ENCODE peak calls at places on chromosomes 3 and 15, in six cellular contexts. One of them, this sample, is unnamed.

GRCh38 chr15:84979651-84980050 is 2.0 kb upstream of the PDE8A start:
- DNase-seq in GM12892: no peak
- DNase-seq in HepG2: no peak
- DNase-seq in GM12878: no peak
- DNase-seq in H1: peak; percentile 69
- DNase-seq in K562: peak; percentile 65
- DNase-seq in this sample: no peak

GRCh38 chr15:64985382-64986033 is 4.2 kb downstream of the SPG21 start:
- DNase-seq in GM12892: no peak
- DNase-seq in HepG2: peak; percentile 64
- DNase-seq in GM12878: no peak
- DNase-seq in H1: peak; percentile 26
- DNase-seq in K562: no peak
- DNase-seq in this sample: no peak

GRCh38 chr3:171712168-171712938 is 97.9 kb downstream of the PLD1 start:
- DNase-seq in GM12892: no peak
- DNase-seq in HepG2: no peak
- DNase-seq in GM12878: no peak
- DNase-seq in H1: no peak
- DNase-seq in K562: no peak
- DNase-seq in this sample: no peak

GRCh38 chr3:142595951-142596725 is at the start of gene PLS1:
- DNase-seq in GM12892: peak; percentile 77
- DNase-seq in HepG2: peak; percentile 86
- DNase-seq in GM12878: peak; percentile 37
- DNase-seq in H1: peak; percentile 100
- DNase-seq in K562: peak; percentile 98
- DNase-seq in this sample: peak; percentile 81

GRCh38 chr3:24401090-24401810 is 93.4 kb downstream of the THRB start:
- DNase-seq in GM12892: no peak
- DNase-seq in HepG2: no peak
- DNase-seq in GM12878: no peak
- DNase-seq in H1: no peak
- DNase-seq in K562: no peak
- DNase-seq in this sample: no peak

GRCh38 chr3:95302044-95302443 is 1239.2 kb downstream of the NSUN3 start:
- DNase-seq in GM12892: no peak
- DNase-seq in HepG2: peak; percentile 40
- DNase-seq in GM12878: no peak
- DNase-seq in H1: no peak
- DNase-seq in K562: no peak
- DNase-seq in this sample: no peak

GRCh38 chr15:57354436-57355123 is 21.7 kb upstream of the CGNL1 start:
- DNase-seq in GM12892: no peak
- DNase-seq in HepG2: no peak
- DNase-seq in GM12878: no peak
- DNase-seq in H1: no peak
- DNase-seq in K562: no peak
- DNase-seq in this sample: no peak

GRCh38 chr3:157109267-157110141 is 50.4 kb downstream of the CCNL1 start:
- DNase-seq in GM12892: no peak
- DNase-seq in HepG2: no peak
- DNase-seq in GM12878: no peak
- DNase-seq in H1: no peak
- DNase-seq in K562: peak; percentile 92
- DNase-seq in this sample: no peak

GRCh38 chr15:67156426-67156825 is 91.0 kb downstream of the SMAD3 start:
- DNase-seq in GM12892: no peak
- DNase-seq in HepG2: no peak
- DNase-seq in GM12878: no peak
- DNase-seq in H1: no peak
- DNase-seq in K562: no peak
- DNase-seq in this sample: no peak

GRCh38 chr15:38930851-38931572 is 366.4 kb upstream of the RASGRP1 start:
- DNase-seq in GM12892: no peak
- DNase-seq in HepG2: no peak
- DNase-seq in GM12878: no peak
- DNase-seq in H1: no peak
- DNase-seq in K562: no peak
- DNase-seq in this sample: no peak

GRCh38 chr3:66480666-66481065 is 20.2 kb downstream of the LRIG1 start:
- DNase-seq in GM12892: no peak
- DNase-seq in HepG2: peak; percentile 45
- DNase-seq in GM12878: peak; percentile 40
- DNase-seq in H1: no peak
- DNase-seq in K562: no peak
- DNase-seq in this sample: no peak

GRCh38 chr15:82709081-82709420 is 624 bp downstream of the AP3B2 start:
- DNase-seq in GM12892: no peak
- DNase-seq in HepG2: no peak
- DNase-seq in GM12878: no peak
- DNase-seq in H1: peak; percentile 80
- DNase-seq in K562: peak; percentile 34
- DNase-seq in this sample: no peak

GRCh38 chr15:84944861-84945260 is 36.8 kb upstream of the PDE8A start:
- DNase-seq in GM12892: no peak
- DNase-seq in HepG2: no peak
- DNase-seq in GM12878: no peak
- DNase-seq in H1: no peak
- DNase-seq in K562: no peak
- DNase-seq in this sample: no peak

GRCh38 chr3:169669816-169670215 is 6.3 kb upstream of the MECOM start:
- DNase-seq in GM12892: no peak
- DNase-seq in HepG2: no peak
- DNase-seq in GM12878: no peak
- DNase-seq in H1: no peak
- DNase-seq in K562: no peak
- DNase-seq in this sample: no peak

DNA sequence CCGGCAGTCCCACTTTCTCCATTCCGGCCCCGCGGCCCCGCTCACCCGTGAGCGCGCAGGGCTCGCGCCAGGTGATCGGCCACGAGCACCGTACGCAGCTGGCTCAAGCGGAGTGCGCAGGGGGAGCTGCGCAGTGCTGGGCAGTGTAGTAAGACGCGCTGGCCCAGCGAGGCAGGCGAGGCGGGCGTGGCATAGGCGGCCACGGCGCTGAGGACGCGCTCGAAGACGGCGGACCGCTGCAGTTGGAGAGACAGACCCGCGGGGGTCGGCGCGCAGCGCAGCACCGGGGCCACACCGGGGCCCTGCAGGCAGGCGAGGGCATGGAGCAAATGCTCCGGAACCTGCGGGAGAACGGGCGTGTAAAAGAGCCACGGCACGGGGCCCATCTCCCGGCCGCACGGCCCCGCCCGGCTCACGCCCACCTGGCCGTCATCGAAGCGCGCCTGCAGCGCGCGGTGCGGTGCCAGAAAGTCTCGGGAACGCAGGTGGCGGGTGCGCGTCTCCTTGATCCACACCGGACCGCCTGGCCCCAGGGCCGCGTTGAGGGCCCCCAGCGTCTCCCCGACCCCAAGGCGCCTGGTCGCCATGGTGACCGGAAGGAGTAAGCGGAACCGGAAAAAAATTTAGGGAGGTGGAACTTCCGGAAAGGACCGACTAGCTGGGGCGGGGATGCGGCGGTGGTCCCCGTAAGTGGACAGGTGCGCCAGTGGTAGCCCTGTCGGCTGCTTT is at the start of gene DALRD3:
- DNase-seq in GM12892: peak; percentile 83
- DNase-seq in HepG2: peak; percentile 72
- DNase-seq in GM12878: no peak
- DNase-seq in H1: peak; percentile 85
- DNase-seq in K562: peak; percentile 78
- DNase-seq in this sample: peak; percentile 76
- TF ChIP-seq POLR2A in GM12892: peak; percentile 36
- TF ChIP-seq POLR2A in HepG2: no peak
- TF ChIP-seq POLR2A in GM12878: no peak
- TF ChIP-seq POLR2A in H1: no peak
- TF ChIP-seq POLR2A in K562: peak; percentile 43
- TF ChIP-seq POLR2A in this sample: peak; percentile 68

GRCh38 chr3:71166366-71166765 is 417.2 kb downstream of the FOXP1 start:
- DNase-seq in GM12892: no peak
- DNase-seq in HepG2: no peak
- DNase-seq in GM12878: no peak
- DNase-seq in H1: no peak
- DNase-seq in K562: no peak
- DNase-seq in this sample: no peak

GRCh38 chr3:71171246-71171645 is 412.3 kb downstream of the FOXP1 start:
- DNase-seq in GM12892: no peak
- DNase-seq in HepG2: no peak
- DNase-seq in GM12878: no peak
- DNase-seq in H1: no peak
- DNase-seq in K562: no peak
- DNase-seq in this sample: no peak

GRCh38 chr3:71168961-71169411 is 414.5 kb downstream of the FOXP1 start:
- DNase-seq in GM12892: no peak
- DNase-seq in HepG2: no peak
- DNase-seq in GM12878: no peak
- DNase-seq in H1: no peak
- DNase-seq in K562: no peak
- DNase-seq in this sample: no peak

GRCh38 chr3:71166839-71167238 is 416.7 kb downstream of the FOXP1 start:
- DNase-seq in GM12892: no peak
- DNase-seq in HepG2: no peak
- DNase-seq in GM12878: no peak
- DNase-seq in H1: no peak
- DNase-seq in K562: no peak
- DNase-seq in this sample: no peak

GRCh38 chr3:71168043-71168720 is 415.3 kb downstream of the FOXP1 start:
- DNase-seq in GM12892: no peak
- DNase-seq in HepG2: no peak
- DNase-seq in GM12878: no peak
- DNase-seq in H1: no peak
- DNase-seq in K562: no peak
- DNase-seq in this sample: no peak
- TF ChIP-seq TAF1 in GM12892: no peak
- TF ChIP-seq TAF1 in HepG2: no peak
- TF ChIP-seq TAF1 in GM12878: no peak
- TF ChIP-seq TAF1 in H1: no peak
- TF ChIP-seq TAF1 in K562: no peak
- TF ChIP-seq TAF1 in this sample: no peak

GRCh38 chr15:80343610-80344009 is 60.6 kb upstream of the ARNT2 start:
- DNase-seq in GM12892: no peak
- DNase-seq in HepG2: no peak
- DNase-seq in GM12878: no peak
- DNase-seq in H1: no peak
- DNase-seq in K562: no peak
- DNase-seq in this sample: no peak
- TF ChIP-seq POLR2A in GM12892: no peak
- TF ChIP-seq POLR2A in HepG2: no peak
- TF ChIP-seq POLR2A in GM12878: no peak
- TF ChIP-seq POLR2A in H1: no peak
- TF ChIP-seq POLR2A in K562: no peak
- TF ChIP-seq POLR2A in this sample: no peak

GRCh38 chr15:68608844-68609232 is 30.0 kb downstream of the CORO2B start:
- DNase-seq in GM12892: no peak
- DNase-seq in HepG2: no peak
- DNase-seq in GM12878: no peak
- DNase-seq in H1: no peak
- DNase-seq in K562: no peak
- DNase-seq in this sample: no peak
- TF ChIP-seq TAF1 in GM12892: no peak
- TF ChIP-seq TAF1 in HepG2: no peak
- TF ChIP-seq TAF1 in GM12878: no peak
- TF ChIP-seq TAF1 in H1: no peak
- TF ChIP-seq TAF1 in K562: no peak
- TF ChIP-seq TAF1 in this sample: no peak

GRCh38 chr15:40843885-40844542 is at the start of gene SPINT1:
- DNase-seq in GM12892: peak; percentile 63
- DNase-seq in HepG2: no peak
- DNase-seq in GM12878: no peak
- DNase-seq in H1: peak; percentile 79
- DNase-seq in K562: peak; percentile 59
- DNase-seq in this sample: peak; percentile 43

GRCh38 chr15:40846846-40847224 is 3.0 kb downstream of the SPINT1 start:
- DNase-seq in GM12892: no peak
- DNase-seq in HepG2: no peak
- DNase-seq in GM12878: no peak
- DNase-seq in H1: no peak
- DNase-seq in K562: no peak
- DNase-seq in this sample: no peak

GRCh38 chr15:40845036-40845435 is 1.2 kb downstream of the SPINT1 start:
- DNase-seq in GM12892: no peak
- DNase-seq in HepG2: no peak
- DNase-seq in GM12878: no peak
- DNase-seq in H1: no peak
- DNase-seq in K562: no peak
- DNase-seq in this sample: no peak

GRCh38 chr15:40844543-40844981 is 714 bp downstream of the SPINT1 start:
- DNase-seq in GM12892: no peak
- DNase-seq in HepG2: no peak
- DNase-seq in GM12878: no peak
- DNase-seq in H1: no peak
- DNase-seq in K562: peak; percentile 11
- DNase-seq in this sample: peak; percentile 60

DNA sequence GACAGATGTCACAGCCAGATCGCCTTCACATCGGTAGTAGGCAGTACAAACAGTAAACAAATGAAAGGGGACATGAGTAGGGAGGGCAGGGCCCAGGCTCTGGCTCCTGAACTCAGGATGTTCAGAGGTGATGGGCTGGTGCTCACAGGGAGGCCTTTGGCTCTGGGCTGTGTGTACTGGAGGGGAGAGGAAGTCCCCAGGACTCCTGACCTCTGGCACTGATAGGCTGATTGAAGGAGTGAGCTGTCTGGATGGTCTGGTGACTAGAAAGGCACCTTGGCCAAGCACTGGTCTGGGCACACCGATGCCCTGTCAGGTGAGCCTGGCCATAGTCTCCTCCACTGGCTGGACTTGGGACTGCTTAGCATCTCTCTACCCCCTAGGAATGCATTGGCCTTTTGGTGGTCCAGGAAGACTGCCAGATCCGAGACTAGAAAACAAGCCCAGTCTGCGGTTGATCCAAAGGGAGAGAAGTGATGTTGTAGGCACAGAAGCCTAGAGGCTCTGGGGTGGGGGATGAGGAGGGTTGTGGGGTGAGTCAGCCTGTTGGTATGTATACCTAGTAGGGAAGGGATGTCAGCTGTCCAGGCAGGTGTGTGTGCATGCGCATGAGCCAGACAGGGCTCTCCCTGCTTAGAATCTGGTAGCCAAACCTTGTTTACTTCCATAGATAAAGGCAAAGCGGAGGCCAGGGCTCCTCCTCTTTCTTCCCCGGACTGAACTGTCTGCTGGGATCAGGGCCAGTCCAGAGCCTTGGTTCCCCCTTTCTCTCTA is 1.9 kb downstream of the SPINT1 start:
- DNase-seq in GM12892: no peak
- DNase-seq in HepG2: peak; percentile 86
- DNase-seq in GM12878: no peak
- DNase-seq in H1: no peak
- DNase-seq in K562: no peak
- DNase-seq in this sample: no peak
- TF ChIP-seq POLR2A in GM12892: no peak
- TF ChIP-seq POLR2A in HepG2: no peak
- TF ChIP-seq POLR2A in GM12878: no peak
- TF ChIP-seq POLR2A in H1: no peak
- TF ChIP-seq POLR2A in K562: no peak
- TF ChIP-seq POLR2A in this sample: no peak

GRCh38 chr3:180680097-180680430 is 775 bp upstream of the CCDC39 start:
- DNase-seq in GM12892: no peak
- DNase-seq in HepG2: no peak
- DNase-seq in GM12878: no peak
- DNase-seq in H1: no peak
- DNase-seq in K562: no peak
- DNase-seq in this sample: peak; percentile 9
- TF ChIP-seq TAF1 in GM12892: no peak
- TF ChIP-seq TAF1 in HepG2: no peak
- TF ChIP-seq TAF1 in GM12878: no peak
- TF ChIP-seq TAF1 in H1: no peak
- TF ChIP-seq TAF1 in K562: no peak
- TF ChIP-seq TAF1 in this sample: no peak

This sample was measured in GM12891.